ENCODE peak calls at places on chromosomes 4 and X, in eight cellular contexts. T is cardiac muscle cell; R is H54; G is GM06990; W is CD4-positive, alpha-beta T cell; I is nephron progenitor cell; V is HS-5; A is fibroblast of the aortic adventitia. S is an unnamed sample.

GRCh38 chr4:119536572-119537528 is 91.8 kb downstream of the PDE5A start:
- DNase-seq in T (no peak), R (no peak), G (no peak), W (no peak), I (no peak), V (no peak), A (peak), S (no peak)

GRCh38 chr4:121484633-121485032 is 103.8 kb upstream of the QRFPR start:
- DNase-seq in T (peak), R (peak), G (no peak), W (no peak), I (peak), V (peak), A (peak), S (peak)

GRCh38 chr4:25938251-25939186 is 24.5 kb downstream of the SMIM20 start:
- DNase-seq in T (no peak), R (peak), G (peak), W (no peak), I (no peak), V (peak), A (peak), S (peak)

GRCh38 chr4:17662694-17663093 is 48.3 kb downstream of the MED28 start:
- DNase-seq in T (no peak), R (no peak), G (no peak), W (no peak), I (no peak), V (peak), A (no peak), S (no peak)

GRCh38 chr4:15729910-15730533 is 27.2 kb downstream of the BST1 start:
- DNase-seq in T (peak), R (peak), G (no peak), W (peak), I (peak), V (no peak), A (peak), S (peak)

GRCh38 chr4:79088991-79089705 is 149.9 kb upstream of the PAQR3 start:
- DNase-seq in T (no peak), R (no peak), G (no peak), W (no peak), I (no peak), V (no peak), A (no peak), S (no peak)

GRCh38 chrX:123311486-123311885 is 127.4 kb downstream of the GRIA3 start:
- DNase-seq in T (no peak), R (no peak), G (no peak), W (no peak), I (no peak), V (no peak), A (no peak), S (peak)

GRCh38 chr4:152973614-152974200 is 37.6 kb downstream of the FHDC1 start:
- DNase-seq in T (no peak), R (no peak), G (no peak), W (no peak), I (no peak), V (no peak), A (no peak), S (no peak)

GRCh38 chr4:155809835-155810234 is 51.0 kb downstream of the GUCY1B1 start:
- DNase-seq in T (peak), R (no peak), G (peak), W (no peak), I (no peak), V (peak), A (peak), S (peak)

GRCh38 chr4:113686950-113687718 is 74.4 kb downstream of the CAMK2D start:
- DNase-seq in T (no peak), R (no peak), G (no peak), W (no peak), I (no peak), V (no peak), A (peak), S (peak)

GRCh38 chr4:88187766-88188165 is 29.3 kb upstream of the ABCG2 start:
- DNase-seq in T (no peak), R (no peak), G (no peak), W (no peak), I (no peak), V (no peak), A (no peak), S (no peak)

GRCh38 chr4:23857353-23857752 is 32.5 kb downstream of the PPARGC1A start:
- DNase-seq in T (no peak), R (no peak), G (no peak), W (no peak), I (no peak), V (no peak), A (peak), S (peak)

GRCh38 chr4:90621080-90621479 is 493.9 kb downstream of the CCSER1 start:
- DNase-seq in T (no peak), R (no peak), G (no peak), W (no peak), I (no peak), V (no peak), A (no peak), S (no peak)

GRCh38 chrX:104565791-104566687 is at the start of gene IL1RAPL2:
- DNase-seq in T (peak), R (no peak), G (no peak), W (no peak), I (peak), V (no peak), A (no peak), S (peak)

GRCh38 chr4:75629239-75629638 is 1.1 kb downstream of the CDKL2 start:
- DNase-seq in T (no peak), R (no peak), G (no peak), W (no peak), I (no peak), V (no peak), A (no peak), S (peak)

GRCh38 chrX:69546978-69547377 is 42.9 kb downstream of the NALF2 start:
- DNase-seq in T (no peak), R (no peak), G (no peak), W (no peak), I (no peak), V (no peak), A (no peak), S (no peak)

S was measured in kidney glomerular epithelial cell.